ENCODE peak calls at places on chromosome 2, in seven cellular contexts. One of them, this sample, is unnamed.

GRCh38 chr2:102094917-102095316 is 47.6 kb upstream of the IL1R1 start:
- DNase-seq in effector memory CD4-positive, alpha-beta T cell: no peak
- DNase-seq in activated T-cell treated with anti-CD3 and anti-CD28 coated beads for 1 hour: no peak
- DNase-seq in NCI-H774: no peak
- DNase-seq in NCI-H526: no peak
- DNase-seq in germinal center: no peak
- DNase-seq in RWPE1: peak
- DNase-seq in this sample: no peak

GRCh38 chr2:175734679-175735078 is 267.4 kb downstream of the LNPK start:
- DNase-seq in effector memory CD4-positive, alpha-beta T cell: no peak
- DNase-seq in activated T-cell treated with anti-CD3 and anti-CD28 coated beads for 1 hour: no peak
- DNase-seq in NCI-H774: peak
- DNase-seq in NCI-H526: no peak
- DNase-seq in germinal center: no peak
- DNase-seq in RWPE1: no peak
- DNase-seq in this sample: no peak

GRCh38 chr2:46267616-46268015 is 29.6 kb upstream of the EPAS1 start:
- DNase-seq in effector memory CD4-positive, alpha-beta T cell: no peak
- DNase-seq in activated T-cell treated with anti-CD3 and anti-CD28 coated beads for 1 hour: no peak
- DNase-seq in NCI-H774: no peak
- DNase-seq in NCI-H526: no peak
- DNase-seq in germinal center: no peak
- DNase-seq in RWPE1: no peak
- DNase-seq in this sample: no peak

GRCh38 chr2:65834062-65834461 is 401.7 kb upstream of the SPRED2 start:
- DNase-seq in effector memory CD4-positive, alpha-beta T cell: no peak
- DNase-seq in activated T-cell treated with anti-CD3 and anti-CD28 coated beads for 1 hour: no peak
- DNase-seq in NCI-H774: no peak
- DNase-seq in NCI-H526: no peak
- DNase-seq in germinal center: no peak
- DNase-seq in RWPE1: no peak
- DNase-seq in this sample: no peak

GRCh38 chr2:113028112-113028511 is 22.9 kb downstream of the IL36A start:
- DNase-seq in effector memory CD4-positive, alpha-beta T cell: no peak
- DNase-seq in activated T-cell treated with anti-CD3 and anti-CD28 coated beads for 1 hour: no peak
- DNase-seq in NCI-H774: no peak
- DNase-seq in NCI-H526: no peak
- DNase-seq in germinal center: no peak
- DNase-seq in RWPE1: no peak
- DNase-seq in this sample: no peak

GRCh38 chr2:237746302-237747080 is 52.1 kb upstream of the RBM44 start:
- DNase-seq in effector memory CD4-positive, alpha-beta T cell: no peak
- DNase-seq in activated T-cell treated with anti-CD3 and anti-CD28 coated beads for 1 hour: no peak
- DNase-seq in NCI-H774: no peak
- DNase-seq in NCI-H526: no peak
- DNase-seq in germinal center: no peak
- DNase-seq in RWPE1: no peak
- DNase-seq in this sample: no peak

GRCh38 chr2:217313386-217313785 is 453.5 kb upstream of the TNP1 start:
- DNase-seq in effector memory CD4-positive, alpha-beta T cell: no peak
- DNase-seq in activated T-cell treated with anti-CD3 and anti-CD28 coated beads for 1 hour: no peak
- DNase-seq in NCI-H774: no peak
- DNase-seq in NCI-H526: no peak
- DNase-seq in germinal center: no peak
- DNase-seq in RWPE1: no peak
- DNase-seq in this sample: no peak

GRCh38 chr2:65186872-65187851 is 40.5 kb upstream of the ACTR2 start:
- DNase-seq in effector memory CD4-positive, alpha-beta T cell: peak
- DNase-seq in activated T-cell treated with anti-CD3 and anti-CD28 coated beads for 1 hour: peak
- DNase-seq in NCI-H774: peak
- DNase-seq in NCI-H526: peak
- DNase-seq in germinal center: peak
- DNase-seq in RWPE1: peak
- DNase-seq in this sample: peak

GRCh38 chr2:193112986-193113385 is 918.3 kb upstream of the TMEFF2 start:
- DNase-seq in effector memory CD4-positive, alpha-beta T cell: no peak
- DNase-seq in activated T-cell treated with anti-CD3 and anti-CD28 coated beads for 1 hour: no peak
- DNase-seq in NCI-H774: no peak
- DNase-seq in NCI-H526: no peak
- DNase-seq in germinal center: no peak
- DNase-seq in RWPE1: no peak
- DNase-seq in this sample: no peak

GRCh38 chr2:144730711-144731110 is 210.8 kb upstream of the ZEB2 start:
- DNase-seq in effector memory CD4-positive, alpha-beta T cell: no peak
- DNase-seq in activated T-cell treated with anti-CD3 and anti-CD28 coated beads for 1 hour: no peak
- DNase-seq in NCI-H774: no peak
- DNase-seq in NCI-H526: no peak
- DNase-seq in germinal center: no peak
- DNase-seq in RWPE1: no peak
- DNase-seq in this sample: no peak

GRCh38 chr2:173109253-173110188 is 33.9 kb downstream of the MAP3K20 start:
- DNase-seq in effector memory CD4-positive, alpha-beta T cell: no peak
- DNase-seq in activated T-cell treated with anti-CD3 and anti-CD28 coated beads for 1 hour: no peak
- DNase-seq in NCI-H774: no peak
- DNase-seq in NCI-H526: no peak
- DNase-seq in germinal center: no peak
- DNase-seq in RWPE1: no peak
- DNase-seq in this sample: no peak

GRCh38 chr2:105669384-105669891 is 75.3 kb upstream of the NCK2 start:
- DNase-seq in effector memory CD4-positive, alpha-beta T cell: no peak
- DNase-seq in activated T-cell treated with anti-CD3 and anti-CD28 coated beads for 1 hour: no peak
- DNase-seq in NCI-H774: no peak
- DNase-seq in NCI-H526: no peak
- DNase-seq in germinal center: no peak
- DNase-seq in RWPE1: no peak
- DNase-seq in this sample: no peak

GRCh38 chr2:211836409-211836808 is 702.2 kb downstream of the ERBB4 start:
- DNase-seq in effector memory CD4-positive, alpha-beta T cell: no peak
- DNase-seq in activated T-cell treated with anti-CD3 and anti-CD28 coated beads for 1 hour: no peak
- DNase-seq in NCI-H774: peak
- DNase-seq in NCI-H526: no peak
- DNase-seq in germinal center: no peak
- DNase-seq in RWPE1: no peak
- DNase-seq in this sample: no peak

GRCh38 chr2:185738679-185739472 is at the start of gene FSIP2:
- DNase-seq in effector memory CD4-positive, alpha-beta T cell: no peak
- DNase-seq in activated T-cell treated with anti-CD3 and anti-CD28 coated beads for 1 hour: no peak
- DNase-seq in NCI-H774: no peak
- DNase-seq in NCI-H526: no peak
- DNase-seq in germinal center: peak
- DNase-seq in RWPE1: peak
- DNase-seq in this sample: no peak

GRCh38 chr2:215966274-215966673 is 47.1 kb downstream of the MREG start:
- DNase-seq in effector memory CD4-positive, alpha-beta T cell: no peak
- DNase-seq in activated T-cell treated with anti-CD3 and anti-CD28 coated beads for 1 hour: no peak
- DNase-seq in NCI-H774: no peak
- DNase-seq in NCI-H526: no peak
- DNase-seq in germinal center: no peak
- DNase-seq in RWPE1: no peak
- DNase-seq in this sample: no peak

GRCh38 chr2:216235896-216236295 is 126.7 kb downstream of the XRCC5 start:
- DNase-seq in effector memory CD4-positive, alpha-beta T cell: no peak
- DNase-seq in activated T-cell treated with anti-CD3 and anti-CD28 coated beads for 1 hour: no peak
- DNase-seq in NCI-H774: no peak
- DNase-seq in NCI-H526: no peak
- DNase-seq in germinal center: no peak
- DNase-seq in RWPE1: no peak
- DNase-seq in this sample: no peak

GRCh38 chr2:9135804-9136558 is 70.6 kb upstream of the ASAP2 start:
- DNase-seq in effector memory CD4-positive, alpha-beta T cell: no peak
- DNase-seq in activated T-cell treated with anti-CD3 and anti-CD28 coated beads for 1 hour: no peak
- DNase-seq in NCI-H774: no peak
- DNase-seq in NCI-H526: no peak
- DNase-seq in germinal center: no peak
- DNase-seq in RWPE1: no peak
- DNase-seq in this sample: no peak

GRCh38 chr2:55123851-55124269 is 73.6 kb upstream of the RTN4 start:
- DNase-seq in effector memory CD4-positive, alpha-beta T cell: no peak
- DNase-seq in activated T-cell treated with anti-CD3 and anti-CD28 coated beads for 1 hour: no peak
- DNase-seq in NCI-H774: no peak
- DNase-seq in NCI-H526: no peak
- DNase-seq in germinal center: no peak
- DNase-seq in RWPE1: no peak
- DNase-seq in this sample: no peak

GRCh38 chr2:41872646-41873045 is 175.2 kb upstream of the PKDCC start:
- DNase-seq in effector memory CD4-positive, alpha-beta T cell: no peak
- DNase-seq in activated T-cell treated with anti-CD3 and anti-CD28 coated beads for 1 hour: no peak
- DNase-seq in NCI-H774: no peak
- DNase-seq in NCI-H526: no peak
- DNase-seq in germinal center: no peak
- DNase-seq in RWPE1: no peak
- DNase-seq in this sample: no peak

GRCh38 chr2:60483400-60483799 is 70.1 kb downstream of the BCL11A start:
- DNase-seq in effector memory CD4-positive, alpha-beta T cell: no peak
- DNase-seq in activated T-cell treated with anti-CD3 and anti-CD28 coated beads for 1 hour: no peak
- DNase-seq in NCI-H774: no peak
- DNase-seq in NCI-H526: no peak
- DNase-seq in germinal center: no peak
- DNase-seq in RWPE1: no peak
- DNase-seq in this sample: no peak

GRCh38 chr2:67841711-67842110 is 221.1 kb downstream of the C1D start:
- DNase-seq in effector memory CD4-positive, alpha-beta T cell: no peak
- DNase-seq in activated T-cell treated with anti-CD3 and anti-CD28 coated beads for 1 hour: no peak
- DNase-seq in NCI-H774: no peak
- DNase-seq in NCI-H526: no peak
- DNase-seq in germinal center: no peak
- DNase-seq in RWPE1: no peak
- DNase-seq in this sample: no peak

GRCh38 chr2:28729698-28730097 is 21.9 kb upstream of the PPP1CB start:
- DNase-seq in effector memory CD4-positive, alpha-beta T cell: no peak
- DNase-seq in activated T-cell treated with anti-CD3 and anti-CD28 coated beads for 1 hour: no peak
- DNase-seq in NCI-H774: no peak
- DNase-seq in NCI-H526: no peak
- DNase-seq in germinal center: no peak
- DNase-seq in RWPE1: no peak
- DNase-seq in this sample: no peak

GRCh38 chr2:164178835-164179470 is 442.3 kb downstream of the GRB14 start:
- DNase-seq in effector memory CD4-positive, alpha-beta T cell: no peak
- DNase-seq in activated T-cell treated with anti-CD3 and anti-CD28 coated beads for 1 hour: no peak
- DNase-seq in NCI-H774: no peak
- DNase-seq in NCI-H526: no peak
- DNase-seq in germinal center: no peak
- DNase-seq in RWPE1: no peak
- DNase-seq in this sample: no peak

GRCh38 chr2:151568541-151568940 is 158.8 kb downstream of the RIF1 start:
- DNase-seq in effector memory CD4-positive, alpha-beta T cell: no peak
- DNase-seq in activated T-cell treated with anti-CD3 and anti-CD28 coated beads for 1 hour: no peak
- DNase-seq in NCI-H774: no peak
- DNase-seq in NCI-H526: no peak
- DNase-seq in germinal center: no peak
- DNase-seq in RWPE1: no peak
- DNase-seq in this sample: no peak

GRCh38 chr2:123953848-123954247 is 71.2 kb upstream of the CNTNAP5 start:
- DNase-seq in effector memory CD4-positive, alpha-beta T cell: no peak
- DNase-seq in activated T-cell treated with anti-CD3 and anti-CD28 coated beads for 1 hour: no peak
- DNase-seq in NCI-H774: no peak
- DNase-seq in NCI-H526: no peak
- DNase-seq in germinal center: no peak
- DNase-seq in RWPE1: peak
- DNase-seq in this sample: no peak

GRCh38 chr2:100365434-100365833 is 43.1 kb upstream of the LONRF2 start:
- DNase-seq in effector memory CD4-positive, alpha-beta T cell: no peak
- DNase-seq in activated T-cell treated with anti-CD3 and anti-CD28 coated beads for 1 hour: no peak
- DNase-seq in NCI-H774: peak
- DNase-seq in NCI-H526: no peak
- DNase-seq in germinal center: no peak
- DNase-seq in RWPE1: peak
- DNase-seq in this sample: no peak

GRCh38 chr2:73385486-73386341 is at the start of gene ALMS1:
- DNase-seq in effector memory CD4-positive, alpha-beta T cell: peak
- DNase-seq in activated T-cell treated with anti-CD3 and anti-CD28 coated beads for 1 hour: peak
- DNase-seq in NCI-H774: peak
- DNase-seq in NCI-H526: peak
- DNase-seq in germinal center: peak
- DNase-seq in RWPE1: peak
- DNase-seq in this sample: peak

GRCh38 chr2:96485751-96486643 is 19.2 kb downstream of the NEURL3 start:
- DNase-seq in effector memory CD4-positive, alpha-beta T cell: peak
- DNase-seq in activated T-cell treated with anti-CD3 and anti-CD28 coated beads for 1 hour: peak
- DNase-seq in NCI-H774: peak
- DNase-seq in NCI-H526: peak
- DNase-seq in germinal center: peak
- DNase-seq in RWPE1: peak
- DNase-seq in this sample: peak

GRCh38 chr2:14516844-14517243 is 115.7 kb upstream of the LRATD1 start:
- DNase-seq in effector memory CD4-positive, alpha-beta T cell: no peak
- DNase-seq in activated T-cell treated with anti-CD3 and anti-CD28 coated beads for 1 hour: no peak
- DNase-seq in NCI-H774: no peak
- DNase-seq in NCI-H526: no peak
- DNase-seq in germinal center: no peak
- DNase-seq in RWPE1: peak
- DNase-seq in this sample: peak

GRCh38 chr2:72276876-72277275 is 129.2 kb upstream of the CYP26B1 start:
- DNase-seq in effector memory CD4-positive, alpha-beta T cell: no peak
- DNase-seq in activated T-cell treated with anti-CD3 and anti-CD28 coated beads for 1 hour: no peak
- DNase-seq in NCI-H774: no peak
- DNase-seq in NCI-H526: no peak
- DNase-seq in germinal center: no peak
- DNase-seq in RWPE1: no peak
- DNase-seq in this sample: no peak

GRCh38 chr2:26584656-26585055 is 56.5 kb downstream of the CIB4 start:
- DNase-seq in effector memory CD4-positive, alpha-beta T cell: no peak
- DNase-seq in activated T-cell treated with anti-CD3 and anti-CD28 coated beads for 1 hour: no peak
- DNase-seq in NCI-H774: no peak
- DNase-seq in NCI-H526: no peak
- DNase-seq in germinal center: no peak
- DNase-seq in RWPE1: no peak
- DNase-seq in this sample: no peak

GRCh38 chr2:57877811-57878572 is 168.6 kb upstream of the VRK2 start:
- DNase-seq in effector memory CD4-positive, alpha-beta T cell: no peak
- DNase-seq in activated T-cell treated with anti-CD3 and anti-CD28 coated beads for 1 hour: no peak
- DNase-seq in NCI-H774: peak
- DNase-seq in NCI-H526: peak
- DNase-seq in germinal center: no peak
- DNase-seq in RWPE1: no peak
- DNase-seq in this sample: no peak

GRCh38 chr2:122001441-122001874 is 246.0 kb downstream of the TSN start:
- DNase-seq in effector memory CD4-positive, alpha-beta T cell: no peak
- DNase-seq in activated T-cell treated with anti-CD3 and anti-CD28 coated beads for 1 hour: no peak
- DNase-seq in NCI-H774: no peak
- DNase-seq in NCI-H526: no peak
- DNase-seq in germinal center: no peak
- DNase-seq in RWPE1: no peak
- DNase-seq in this sample: no peak

GRCh38 chr2:179260224-179260623 is 4.4 kb downstream of the SESTD1 start:
- DNase-seq in effector memory CD4-positive, alpha-beta T cell: no peak
- DNase-seq in activated T-cell treated with anti-CD3 and anti-CD28 coated beads for 1 hour: no peak
- DNase-seq in NCI-H774: no peak
- DNase-seq in NCI-H526: no peak
- DNase-seq in germinal center: no peak
- DNase-seq in RWPE1: no peak
- DNase-seq in this sample: no peak

GRCh38 chr2:101018934-101019333 is 16.8 kb downstream of the RPL31 start:
- DNase-seq in effector memory CD4-positive, alpha-beta T cell: no peak
- DNase-seq in activated T-cell treated with anti-CD3 and anti-CD28 coated beads for 1 hour: no peak
- DNase-seq in NCI-H774: no peak
- DNase-seq in NCI-H526: no peak
- DNase-seq in germinal center: no peak
- DNase-seq in RWPE1: no peak
- DNase-seq in this sample: no peak

GRCh38 chr2:211035548-211036185 is 479.3 kb downstream of the CPS1 start:
- DNase-seq in effector memory CD4-positive, alpha-beta T cell: no peak
- DNase-seq in activated T-cell treated with anti-CD3 and anti-CD28 coated beads for 1 hour: no peak
- DNase-seq in NCI-H774: no peak
- DNase-seq in NCI-H526: peak
- DNase-seq in germinal center: peak
- DNase-seq in RWPE1: no peak
- DNase-seq in this sample: no peak

GRCh38 chr2:171410101-171410500 is 23.7 kb downstream of the METTL8 start:
- DNase-seq in effector memory CD4-positive, alpha-beta T cell: no peak
- DNase-seq in activated T-cell treated with anti-CD3 and anti-CD28 coated beads for 1 hour: no peak
- DNase-seq in NCI-H774: no peak
- DNase-seq in NCI-H526: no peak
- DNase-seq in germinal center: no peak
- DNase-seq in RWPE1: peak
- DNase-seq in this sample: no peak

GRCh38 chr2:8455236-8456148 is 226.4 kb upstream of the ID2 start:
- DNase-seq in effector memory CD4-positive, alpha-beta T cell: peak
- DNase-seq in activated T-cell treated with anti-CD3 and anti-CD28 coated beads for 1 hour: no peak
- DNase-seq in NCI-H774: no peak
- DNase-seq in NCI-H526: no peak
- DNase-seq in germinal center: no peak
- DNase-seq in RWPE1: no peak
- DNase-seq in this sample: no peak

This sample was measured in H54.